ENCODE peak calls at places on chromosomes 16 and 17, in ten cellular contexts. A, U, W, F, R, N, O, T, P and H are unnamed samples. For H3K4me1, the result is how much of the 10 kb centered on the place peaks cover.

GRCh38 chr17:55577687-55578086 is 66.4 kb upstream of the SMIM36 start:
- DNase-seq in R (no peak), P (no peak), N (no peak), T (no peak), F (no peak), O (peak), U (no peak), W (peak), A (peak), H (no peak)

GRCh38 chr16:1758923-1759322 is 12.4 kb downstream of the NME3 start:
- DNase-seq in R (no peak), N (no peak), W (no peak), P (no peak), T (no peak), O (no peak), A (no peak), U (no peak), F (no peak), H (no peak)

GRCh38 chr17:20955437-20956323 is 87.1 kb downstream of the USP22 start:
- DNase-seq in A (no peak), O (peak), W (peak), F (no peak), P (no peak), N (no peak), U (no peak), R (peak), T (peak), H (peak)

GRCh38 chr16:69706975-69707340 is 19.4 kb downstream of the NQO1 start:
- DNase-seq in F (no peak), R (no peak), A (no peak), P (no peak), T (no peak), N (no peak), W (no peak), U (no peak), O (no peak), H (no peak)

GRCh38 chr17:81720267-81721071 is 8.4 kb downstream of the SLC25A10 start:
- DNase-seq in T (no peak), F (no peak), A (no peak), W (no peak), P (peak), R (no peak), U (no peak), O (no peak), N (no peak), H (no peak)

GRCh38 chr17:2215616-2216364 is 87.8 kb downstream of the SMG6 start:
- DNase-seq in P (no peak), W (peak), A (peak), N (no peak), F (peak), O (peak), R (no peak), T (no peak), U (no peak), H (peak)

GRCh38 chr16:27463741-27464662 is 62.0 kb downstream of the IL21R start:
- DNase-seq in P (no peak), R (no peak), O (no peak), W (no peak), T (no peak), F (no peak), A (no peak), U (no peak), N (no peak), H (no peak)

GRCh38 chr17:44400226-44400847 is 10.9 kb upstream of the ITGA2B start:
- DNase-seq in T (peak), R (no peak), P (no peak), A (no peak), F (peak), W (no peak), U (no peak), O (peak), N (peak), H (no peak)

GRCh38 chr17:81162491-81162890 is 2.8 kb upstream of the PVALEF start:
- DNase-seq in F (no peak), A (no peak), R (no peak), N (no peak), U (no peak), O (no peak), W (no peak), T (no peak), P (peak), H (no peak)

GRCh38 chr16:85949787-85950186 is 50.8 kb downstream of the IRF8 start:
- DNase-seq in U (no peak), W (no peak), F (no peak), A (no peak), P (no peak), R (no peak), O (no peak), N (no peak), T (no peak), H (no peak)

GRCh38 chr17:33492082-33492481 is 199.0 kb upstream of the ASIC2 start:
- DNase-seq in W (no peak), N (no peak), T (no peak), U (no peak), A (no peak), R (no peak), F (no peak), P (no peak), O (no peak), H (no peak)

GRCh38 chr16:30458561-30459394 is 13.1 kb upstream of the SEPHS2 start:
- DNase-seq in U (no peak), N (no peak), A (peak), F (no peak), P (no peak), T (no peak), W (peak), O (no peak), R (no peak), H (no peak)

GRCh38 chr16:73058221-73058615 is 10.3 kb upstream of the ZFHX3 start:
- DNase-seq in W (peak), O (no peak), R (no peak), P (peak), N (no peak), A (peak), U (no peak), F (no peak), T (no peak), H (no peak)

GRCh38 chr17:31695456-31696090 is 163.5 kb downstream of the COPRS start:
- DNase-seq in R (no peak), F (no peak), T (no peak), U (no peak), N (no peak), A (no peak), O (peak), W (no peak), P (no peak), H (no peak)

GRCh38 chr16:66416136-66416535 is 11.0 kb upstream of the BEAN1 start:
- DNase-seq in O (no peak), W (no peak), A (no peak), F (no peak), T (peak), R (no peak), P (no peak), N (no peak), U (no peak), H (no peak)

GRCh38 chr17:63525190-63525946 is 2.2 kb downstream of the KCNH6 start:
- DNase-seq in N (no peak), A (no peak), W (no peak), F (no peak), O (no peak), T (no peak), R (no peak), U (no peak), P (no peak), H (no peak)

GRCh38 chr17:43578699-43579569 is 32.8 kb upstream of the ETV4 start:
- DNase-seq in A (peak), W (no peak), N (no peak), O (peak), R (no peak), U (no peak), T (peak), P (peak), F (no peak), H (no peak)

GRCh38 chr17:56824503-56824902 is 9.2 kb downstream of the C17orf67 start:
- DNase-seq in R (no peak), T (no peak), O (no peak), N (no peak), A (no peak), P (no peak), U (no peak), W (no peak), F (no peak), H (no peak)

GRCh38 chr16:13517856-13518255 is 402.1 kb upstream of the ERCC4 start:
- DNase-seq in F (no peak), T (no peak), A (no peak), O (no peak), P (no peak), N (no peak), W (no peak), R (no peak), U (no peak), H (no peak)

GRCh38 chr16:24540575-24541240 is 1.3 kb downstream of the RBBP6 start:
- DNase-seq in A (no peak), R (peak), W (no peak), P (no peak), U (no peak), N (no peak), T (peak), F (no peak), O (peak), H (no peak)

GRCh38 chr16:49461517-49461951 is 87.9 kb downstream of the C16orf78 start:
- DNase-seq in N (no peak), W (no peak), F (peak), O (no peak), R (no peak), A (no peak), U (no peak), T (no peak), P (no peak), H (no peak)

GRCh38 chr17:81812571-81813370 is 8.8 kb downstream of the GCGR start:
- DNase-seq in F (no peak), W (no peak), T (no peak), R (no peak), O (no peak), P (no peak), U (no peak), N (no peak), A (no peak), H (no peak)

GRCh38 chr17:61480414-61480807 is 28.2 kb downstream of the TBX4 start:
- DNase-seq in W (no peak), U (no peak), A (no peak), R (no peak), N (no peak), P (no peak), F (peak), T (no peak), O (no peak), H (no peak)

GRCh38 chr17:28725166-28725659 is 820 bp downstream of the TLCD1 start:
- DNase-seq in R (no peak), A (no peak), F (no peak), T (peak), U (no peak), P (no peak), N (peak), O (peak), W (no peak), H (no peak)

GRCh38 chr16:22004321-22004720 is 3.4 kb upstream of the PDZD9 start:
- DNase-seq in P (no peak), O (no peak), A (no peak), N (no peak), F (no peak), W (no peak), U (no peak), R (no peak), T (no peak), H (no peak)

GRCh38 chr16:22006636-22007035 is 1.3 kb upstream of the MOSMO start:
- DNase-seq in R (no peak), F (no peak), N (no peak), P (no peak), O (no peak), W (no peak), U (no peak), T (no peak), A (no peak), H (no peak)

GRCh38 chr16:22005746-22006145 is 2.2 kb upstream of the MOSMO start:
- DNase-seq in F (no peak), T (no peak), R (no peak), W (no peak), P (no peak), U (no peak), N (no peak), O (no peak), A (no peak), H (no peak)

GRCh38 chr16:22001591-22001990 is 675 bp upstream of the PDZD9 start:
- DNase-seq in A (no peak), R (no peak), N (no peak), O (peak), W (no peak), F (no peak), U (no peak), P (no peak), T (peak), H (no peak)

DNA sequence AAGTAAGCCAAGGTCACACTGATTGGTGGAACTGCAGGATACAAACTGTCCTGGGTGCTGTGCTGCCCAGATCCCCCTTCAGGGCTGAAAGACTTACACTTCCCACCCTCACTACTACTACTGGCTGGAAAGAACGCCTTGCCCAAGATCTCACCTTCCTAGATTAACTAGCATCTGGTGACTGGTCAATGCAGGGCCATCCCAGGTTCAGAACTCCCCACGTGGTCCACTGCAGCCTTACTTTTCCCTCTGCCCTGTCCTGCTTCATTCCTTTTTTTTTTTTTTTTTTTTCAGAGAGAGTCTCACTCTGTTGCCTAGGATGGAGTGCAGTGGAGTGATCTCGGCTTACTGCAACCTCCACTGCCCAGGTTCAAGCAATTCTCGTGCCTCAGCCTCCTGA is 2.3 kb upstream of the PDZD9 start:
- DNase-seq in R (no peak), W (no peak), F (no peak), T (no peak), P (no peak), O (no peak), N (no peak), U (no peak), A (no peak), H (no peak)
- H3K4me1 ChIP-seq in R (under half), W (under half), F (under half), T (under half), P (under half), O (under half), N (under half), U (under half), A (under half), H (under half)

DNA sequence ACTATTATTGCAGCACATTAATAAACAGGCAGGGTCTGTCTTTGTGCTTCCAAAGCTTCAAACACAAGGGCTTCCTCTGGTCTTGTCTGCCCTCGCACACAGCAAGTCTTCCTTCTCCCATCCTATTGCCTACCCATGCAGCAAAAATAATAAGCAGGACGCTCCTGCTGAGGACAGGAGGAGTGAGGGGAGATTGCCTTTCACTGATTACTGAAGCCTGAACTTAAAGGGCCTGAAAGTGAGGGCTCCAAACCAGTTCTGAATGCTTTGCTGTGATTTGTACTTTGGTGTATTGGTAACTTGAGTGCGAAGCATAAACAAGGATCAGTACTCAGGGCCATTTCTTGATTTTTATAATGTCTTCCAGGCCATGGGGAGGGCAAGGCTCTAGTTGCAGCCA is 197.7 kb upstream of the XYLT1 start:
- DNase-seq in O (no peak), T (no peak), U (no peak), P (no peak), N (no peak), R (no peak), F (no peak), A (no peak), W (no peak), H (no peak)
- H3K27ac ChIP-seq in O (no peak), T (no peak), U (no peak), P (no peak), N (no peak), R (no peak), F (no peak), A (no peak), W (no peak), H (no peak)

DNA sequence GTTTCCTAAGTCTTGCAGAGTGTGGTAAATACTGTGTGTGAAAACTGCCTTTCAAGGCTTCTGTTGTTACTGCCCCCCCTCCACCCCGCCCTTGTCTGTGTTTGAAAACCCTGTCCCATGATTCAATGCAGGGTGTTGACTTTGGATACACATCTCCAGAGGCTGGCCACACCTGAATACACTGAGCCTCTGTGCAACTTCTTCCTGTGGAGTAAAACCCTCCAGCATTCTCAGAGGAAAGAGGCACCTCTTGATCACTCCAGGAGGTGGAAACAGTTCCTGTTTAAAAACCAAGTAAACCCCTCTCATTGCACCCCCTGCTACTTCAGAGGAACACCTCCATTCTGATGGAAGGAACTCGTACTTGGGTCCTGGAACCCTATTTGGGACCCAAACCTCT is 123.0 kb upstream of the CACNG5 start:
- DNase-seq in U (no peak), T (peak), P (peak), O (no peak), A (no peak), W (no peak), F (no peak), N (no peak), R (peak), H (no peak)
- TF ChIP-seq CTCF in U (no peak), T (no peak), P (no peak), O (no peak), A (no peak), W (no peak), F (no peak), N (no peak), R (no peak), H (no peak)

GRCh38 chr17:76702941-76703637 is 7.7 kb downstream of the MXRA7 start:
- DNase-seq in N (no peak), A (no peak), R (no peak), T (no peak), U (no peak), W (no peak), O (no peak), F (no peak), P (no peak), H (no peak)
- H3K4me1 ChIP-seq in N (under half), A (half or more), R (under half), T (under half), U (under half), W (half or more), O (under half), F (under half), P (under half), H (under half)

DNA sequence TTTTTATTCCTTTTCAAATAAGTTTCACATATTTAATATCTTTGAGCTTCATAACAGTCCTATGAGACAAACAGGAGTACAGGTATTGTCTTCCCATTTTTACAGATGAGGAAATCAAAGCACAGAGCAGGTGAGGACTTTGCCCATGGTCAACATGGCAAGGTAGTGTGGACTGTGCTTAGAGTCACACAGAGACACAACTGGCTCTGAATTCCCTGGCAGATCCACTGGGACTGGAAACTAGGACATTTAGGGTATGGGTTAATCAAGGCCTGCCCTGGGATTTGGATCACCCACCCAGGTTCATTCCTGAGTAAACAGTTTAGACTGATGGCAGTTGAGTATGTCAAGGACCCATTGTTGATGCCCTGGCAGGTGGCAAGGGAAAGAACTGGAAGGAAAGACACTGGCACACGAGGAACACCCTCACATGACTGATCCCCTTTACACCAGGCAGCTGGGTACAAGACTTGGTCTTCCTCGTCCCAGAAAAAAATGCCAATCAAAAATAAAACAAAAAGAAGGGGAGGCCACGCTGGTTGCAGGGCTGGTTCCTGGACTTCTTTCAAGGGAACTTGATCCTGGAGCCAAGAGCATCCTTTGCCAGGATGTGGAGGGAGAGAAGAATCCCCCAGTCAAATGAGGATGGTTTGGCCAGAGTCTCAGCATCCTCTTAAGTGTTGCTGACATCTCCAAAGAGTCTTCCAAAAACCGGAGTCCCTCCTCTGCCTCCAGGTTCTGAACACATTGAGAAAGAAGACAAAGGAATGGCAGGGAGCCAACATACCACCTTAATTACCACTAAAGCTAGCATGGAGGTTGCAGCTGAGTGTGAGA is 34.9 kb downstream of the CHD9 start:
- DNase-seq in W (no peak), O (no peak), P (no peak), A (peak), U (no peak), T (no peak), F (no peak), N (no peak), R (peak), H (peak)
- H3K27ac ChIP-seq in W (peak), O (peak), P (peak), A (peak), U (peak), T (no peak), F (peak), N (no peak), R (peak), H (peak)

GRCh38 chr17:8651013-8651412 is 20.5 kb upstream of the MYH10 start:
- DNase-seq in P (no peak), W (no peak), U (no peak), A (no peak), O (no peak), T (no peak), R (no peak), N (no peak), F (no peak), H (no peak)
- TF ChIP-seq CTCF in P (no peak), W (peak), U (no peak), A (no peak), O (no peak), T (no peak), R (no peak), N (no peak), F (no peak), H (no peak)

GRCh38 chr16:67675579-67675935 is 8.9 kb downstream of the C16orf86 start:
- DNase-seq in F (no peak), A (no peak), T (no peak), P (no peak), W (no peak), N (no peak), O (no peak), U (no peak), R (no peak), H (no peak)
- H3K4me1 ChIP-seq in F (under half), A (under half), T (under half), P (under half), W (under half), N (under half), O (under half), U (under half), R (under half), H (under half)

DNA sequence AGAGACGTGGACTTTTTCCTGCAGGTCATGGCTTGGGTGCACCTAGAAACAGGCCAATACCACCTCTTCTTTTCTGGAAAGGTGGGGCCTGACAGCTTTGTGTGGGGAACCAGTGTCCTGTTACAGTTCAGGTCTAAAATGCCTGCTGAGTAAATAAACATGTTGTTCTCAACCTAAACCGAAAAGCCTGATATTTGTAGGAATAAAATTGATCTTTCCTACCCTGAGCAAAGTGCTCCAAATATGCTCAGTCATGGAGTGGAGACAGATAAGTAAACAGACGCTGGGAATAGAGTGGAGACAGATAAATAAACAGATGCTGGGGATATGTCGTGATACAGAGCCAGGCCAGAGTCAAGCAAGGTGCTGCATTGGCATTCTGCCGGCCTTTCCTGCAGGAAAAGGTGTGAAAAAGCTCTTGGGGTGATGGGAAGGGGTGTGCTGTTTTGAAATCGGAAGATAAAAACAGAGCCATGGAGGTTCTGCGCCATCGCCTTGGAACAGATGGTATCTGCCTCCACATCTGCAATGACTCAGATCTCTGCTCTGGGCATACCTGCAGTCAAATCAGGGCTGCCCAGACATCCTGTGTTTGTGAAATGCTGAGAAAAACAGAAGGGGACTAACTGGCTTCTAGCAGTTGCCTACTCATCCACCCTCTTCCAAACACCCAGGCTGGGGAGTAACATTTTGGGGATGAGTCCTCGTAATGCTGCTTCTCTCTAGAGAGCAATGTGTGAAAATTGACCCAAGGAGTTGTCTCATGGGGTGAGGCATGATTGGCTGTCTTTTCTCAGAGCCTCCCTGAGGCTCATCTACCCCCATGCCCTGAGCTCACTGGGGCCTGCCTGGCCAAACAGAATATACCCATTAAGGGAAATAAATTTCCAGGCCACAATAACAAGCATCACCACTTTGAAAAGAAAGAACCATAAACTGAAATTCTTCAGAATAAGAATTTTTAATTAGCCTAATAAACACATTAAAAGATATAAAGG is 16.8 kb upstream of the TRPV2 start:
- DNase-seq in T (peak), N (no peak), O (no peak), F (no peak), A (no peak), P (peak), W (no peak), U (no peak), R (no peak), H (no peak)
- H3K27ac ChIP-seq in T (peak), N (peak), O (no peak), F (no peak), A (no peak), P (no peak), W (no peak), U (no peak), R (no peak), H (peak)